ENCODE peak calls at places on chromosomes 5 and 9, in nine cellular contexts. U is activated CD8-positive, alpha-beta memory T cell treated with anti-CD3 and anti-CD28 coated beads, Interleukin-2, amount 10 ng/mL, durations not matched to agents 7 days and 5 days; W is activated T-helper 1 cell treated with anti-CD3 and anti-CD28 coated beads, Interleukin-2, amount 50 U/mL, for 16 hours; F is KBM-7; X is GM23338; R is cerebellar cortex; I is left cardiac atrium; O is GDM1; S is CD4-positive, CD25-positive, alpha-beta regulatory T cell. J is an unnamed sample.

GRCh38 chr5:43268188-43268820 is 44.9 kb downstream of the HMGCS1 start:
- DNase-seq in U (no peak), W (no peak), F (no peak), X (no peak), R (no peak), I (no peak), O (no peak), S (no peak), J (no peak)

GRCh38 chr5:2003206-2003605 is 120.5 kb upstream of the IRX4 start:
- DNase-seq in U (peak), W (no peak), F (no peak), X (no peak), R (no peak), I (no peak), O (no peak), S (no peak), J (no peak)

GRCh38 chr9:95736370-95736769 is 139.1 kb upstream of the ERCC6L2 start:
- DNase-seq in U (no peak), W (no peak), F (no peak), X (peak), R (no peak), I (no peak), O (no peak), S (no peak), J (peak)

GRCh38 chr5:126514159-126515141 is 80.6 kb downstream of the ALDH7A1 start:
- DNase-seq in U (no peak), W (no peak), F (no peak), X (no peak), R (no peak), I (no peak), O (no peak), S (no peak), J (no peak)

GRCh38 chr9:72856985-72857631 is 95.7 kb downstream of the ALDH1A1 start:
- DNase-seq in U (no peak), W (no peak), F (peak), X (peak), R (peak), I (no peak), O (peak), S (no peak), J (peak)

GRCh38 chr9:100011062-100011681 is 87.6 kb downstream of the ERP44 start:
- DNase-seq in U (peak), W (no peak), F (peak), X (peak), R (peak), I (no peak), O (peak), S (peak), J (peak)

GRCh38 chr5:16881253-16881652 is 54.8 kb downstream of the MYO10 start:
- DNase-seq in U (no peak), W (no peak), F (no peak), X (no peak), R (no peak), I (no peak), O (no peak), S (no peak), J (no peak)

GRCh38 chr9:130138791-130139190 is 33.4 kb upstream of the NCS1 start:
- DNase-seq in U (no peak), W (no peak), F (no peak), X (no peak), R (peak), I (peak), O (no peak), S (no peak), J (no peak)

GRCh38 chr9:14480561-14480960 is 166.6 kb upstream of the NFIB start:
- DNase-seq in U (no peak), W (no peak), F (no peak), X (no peak), R (no peak), I (no peak), O (no peak), S (no peak), J (no peak)

GRCh38 chr5:158759276-158759675 is 340.4 kb downstream of the EBF1 start:
- DNase-seq in U (no peak), W (no peak), F (peak), X (no peak), R (no peak), I (no peak), O (no peak), S (no peak), J (no peak)

GRCh38 chr5:169728-170094 is 21.6 kb upstream of the LRRC14B start:
- DNase-seq in U (no peak), W (no peak), F (no peak), X (no peak), R (no peak), I (no peak), O (no peak), S (no peak), J (no peak)

GRCh38 chr5:149037819-149038218 is 25.0 kb downstream of the SH3TC2 start:
- DNase-seq in U (no peak), W (no peak), F (peak), X (no peak), R (no peak), I (no peak), O (peak), S (no peak), J (peak)

GRCh38 chr5:163760498-163760897 is 255.1 kb downstream of the MAT2B start:
- DNase-seq in U (no peak), W (no peak), F (no peak), X (no peak), R (no peak), I (no peak), O (no peak), S (no peak), J (no peak)

GRCh38 chr5:41776435-41776834 is 93.8 kb downstream of the OXCT1 start:
- DNase-seq in U (no peak), W (no peak), F (no peak), X (no peak), R (no peak), I (no peak), O (no peak), S (no peak), J (no peak)

GRCh38 chr5:28215091-28215490 is 1176.7 kb upstream of the CDH9 start:
- DNase-seq in U (no peak), W (no peak), F (no peak), X (no peak), R (no peak), I (no peak), O (no peak), S (no peak), J (no peak)

GRCh38 chr5:63247651-63248050 is 669.0 kb downstream of the LRRC70 start:
- DNase-seq in U (no peak), W (no peak), F (no peak), X (no peak), R (no peak), I (no peak), O (no peak), S (no peak), J (no peak)

GRCh38 chr5:71783891-71784290 is 64.8 kb downstream of the CARTPT start:
- DNase-seq in U (no peak), W (no peak), F (no peak), X (no peak), R (no peak), I (no peak), O (no peak), S (no peak), J (no peak)

GRCh38 chr5:1268666-1269065 is 26.2 kb downstream of the TERT start:
- DNase-seq in U (peak), W (no peak), F (no peak), X (no peak), R (no peak), I (no peak), O (no peak), S (no peak), J (no peak)

GRCh38 chr9:121226186-121226585 is 24.5 kb upstream of the RAB14 start:
- DNase-seq in U (no peak), W (no peak), F (no peak), X (no peak), R (no peak), I (no peak), O (no peak), S (no peak), J (no peak)

GRCh38 chr9:133850161-133850560 is 112.0 kb upstream of the SARDH start:
- DNase-seq in U (no peak), W (no peak), F (no peak), X (no peak), R (no peak), I (no peak), O (no peak), S (no peak), J (no peak)

GRCh38 chr9:613771-614347 is 227.6 kb upstream of the DMRT1 start:
- DNase-seq in U (peak), W (no peak), F (peak), X (peak), R (peak), I (peak), O (peak), S (no peak), J (peak)

GRCh38 chr5:137078171-137078665 is 420.9 kb downstream of the SPOCK1 start:
- DNase-seq in U (no peak), W (no peak), F (no peak), X (peak), R (no peak), I (no peak), O (no peak), S (no peak), J (no peak)

GRCh38 chr5:134374234-134374633 is 2.9 kb downstream of the UBE2B start:
- DNase-seq in U (no peak), W (no peak), F (no peak), X (no peak), R (no peak), I (no peak), O (no peak), S (no peak), J (no peak)

GRCh38 chr5:52359261-52359660 is 428.5 kb upstream of the ITGA1 start:
- DNase-seq in U (no peak), W (no peak), F (no peak), X (no peak), R (no peak), I (no peak), O (no peak), S (no peak), J (no peak)

GRCh38 chr5:179008667-179009066 is 13.5 kb upstream of the GRM6 start:
- DNase-seq in U (no peak), W (no peak), F (peak), X (no peak), R (no peak), I (no peak), O (no peak), S (no peak), J (no peak)

GRCh38 chr5:83368835-83369234 is 102.7 kb upstream of the VCAN start:
- DNase-seq in U (no peak), W (no peak), F (peak), X (no peak), R (no peak), I (no peak), O (no peak), S (no peak), J (peak)

GRCh38 chr9:84002344-84002743 is 21.7 kb downstream of the RMI1 start:
- DNase-seq in U (no peak), W (no peak), F (no peak), X (no peak), R (no peak), I (no peak), O (no peak), S (no peak), J (no peak)

GRCh38 chr5:43637416-43637815 is 34.4 kb downstream of the NNT start:
- DNase-seq in U (no peak), W (no peak), F (no peak), X (no peak), R (no peak), I (no peak), O (no peak), S (no peak), J (no peak)

GRCh38 chr5:14035859-14036440 is 91.5 kb upstream of the DNAH5 start:
- DNase-seq in U (no peak), W (no peak), F (peak), X (peak), R (peak), I (no peak), O (peak), S (no peak), J (peak)

GRCh38 chr9:124257865-124258764 is at the start of gene NEK6:
- DNase-seq in U (no peak), W (no peak), F (peak), X (no peak), R (no peak), I (no peak), O (no peak), S (no peak), J (no peak)

GRCh38 chr5:5437227-5438172 is 15.0 kb downstream of the ICE1 start:
- DNase-seq in U (no peak), W (no peak), F (no peak), X (no peak), R (no peak), I (no peak), O (no peak), S (no peak), J (no peak)

GRCh38 chr9:77977210-77977611 is 54.4 kb downstream of the GNAQ start:
- DNase-seq in U (peak), W (peak), F (peak), X (peak), R (peak), I (peak), O (peak), S (peak), J (peak)

GRCh38 chr5:14004598-14005394 is 60.3 kb upstream of the DNAH5 start:
- DNase-seq in U (no peak), W (no peak), F (no peak), X (no peak), R (no peak), I (no peak), O (no peak), S (no peak), J (no peak)

GRCh38 chr9:95316274-95316673 is 1.2 kb downstream of the FANCC start:
- DNase-seq in U (no peak), W (no peak), F (no peak), X (no peak), R (no peak), I (no peak), O (no peak), S (no peak), J (no peak)

GRCh38 chr5:107631805-107632362 is 38.9 kb downstream of the EFNA5 start:
- DNase-seq in U (no peak), W (no peak), F (no peak), X (no peak), R (no peak), I (no peak), O (no peak), S (no peak), J (no peak)

GRCh38 chr9:130331573-130331972 is 66.0 kb downstream of the HMCN2 start:
- DNase-seq in U (no peak), W (no peak), F (no peak), X (peak), R (no peak), I (peak), O (no peak), S (no peak), J (no peak)

J was measured in Kasumi-1.